ENCODE peak calls at places on chromosomes 1 and 21, in nine cellular contexts. One of them, this sample, is unnamed.

GRCh38 chr1:115463347-115463746 is 125.3 kb upstream of the NGF start:
- DNase-seq in stimulated activated naive B cell treated with anti-CD40 and anti-IgM and Interleukin-4, amounts not matched to agents 10 μg/mL and 1 μg/mL and 100 μg/mL, for 72 hours: no peak
- DNase-seq in skeletal muscle cell: no peak
- DNase-seq in A549: no peak
- DNase-seq in body of pancreas: peak; percentile 22
- DNase-seq in SK-MEL-5: no peak
- DNase-seq in activated CD4-positive, CD25-positive, alpha-beta regulatory T cell: no peak
- DNase-seq in foreskin keratinocyte: no peak
- DNase-seq in HTR-8/SVneo: no peak
- DNase-seq in this sample: peak; percentile 63

GRCh38 chr1:170010443-170010842 is 64.1 kb downstream of the KIFAP3 start:
- DNase-seq in body of pancreas: peak; percentile 38
- DNase-seq in skeletal muscle cell: peak; percentile 21
- DNase-seq in HTR-8/SVneo: no peak
- DNase-seq in stimulated activated naive B cell treated with anti-CD40 and anti-IgM and Interleukin-4, amounts not matched to agents 10 μg/mL and 1 μg/mL and 100 μg/mL, for 72 hours: no peak
- DNase-seq in foreskin keratinocyte: peak; percentile 20
- DNase-seq in A549: peak; percentile 54
- DNase-seq in activated CD4-positive, CD25-positive, alpha-beta regulatory T cell: no peak
- DNase-seq in SK-MEL-5: peak; percentile 77
- DNase-seq in this sample: peak; percentile 69

GRCh38 chr1:79005945-79006344 is 585 bp downstream of the ADGRL4 start:
- DNase-seq in activated CD4-positive, CD25-positive, alpha-beta regulatory T cell: no peak
- DNase-seq in foreskin keratinocyte: no peak
- DNase-seq in body of pancreas: no peak
- DNase-seq in stimulated activated naive B cell treated with anti-CD40 and anti-IgM and Interleukin-4, amounts not matched to agents 10 μg/mL and 1 μg/mL and 100 μg/mL, for 72 hours: no peak
- DNase-seq in skeletal muscle cell: no peak
- DNase-seq in A549: no peak
- DNase-seq in SK-MEL-5: no peak
- DNase-seq in HTR-8/SVneo: no peak
- DNase-seq in this sample: no peak

GRCh38 chr21:14452031-14452778 is 69.3 kb upstream of the HSPA13 start:
- DNase-seq in HTR-8/SVneo: no peak
- DNase-seq in SK-MEL-5: no peak
- DNase-seq in activated CD4-positive, CD25-positive, alpha-beta regulatory T cell: no peak
- DNase-seq in foreskin keratinocyte: no peak
- DNase-seq in skeletal muscle cell: no peak
- DNase-seq in body of pancreas: no peak
- DNase-seq in stimulated activated naive B cell treated with anti-CD40 and anti-IgM and Interleukin-4, amounts not matched to agents 10 μg/mL and 1 μg/mL and 100 μg/mL, for 72 hours: no peak
- DNase-seq in A549: no peak
- DNase-seq in this sample: no peak

GRCh38 chr1:244067893-244068292 is 16.8 kb downstream of the ZBTB18 start:
- DNase-seq in body of pancreas: peak; percentile 45
- DNase-seq in stimulated activated naive B cell treated with anti-CD40 and anti-IgM and Interleukin-4, amounts not matched to agents 10 μg/mL and 1 μg/mL and 100 μg/mL, for 72 hours: no peak
- DNase-seq in skeletal muscle cell: no peak
- DNase-seq in A549: no peak
- DNase-seq in activated CD4-positive, CD25-positive, alpha-beta regulatory T cell: no peak
- DNase-seq in HTR-8/SVneo: no peak
- DNase-seq in SK-MEL-5: no peak
- DNase-seq in foreskin keratinocyte: no peak
- DNase-seq in this sample: no peak

GRCh38 chr21:32131960-32132359 is 146.9 kb downstream of the MIS18A start:
- DNase-seq in HTR-8/SVneo: no peak
- DNase-seq in activated CD4-positive, CD25-positive, alpha-beta regulatory T cell: no peak
- DNase-seq in SK-MEL-5: peak; percentile 1
- DNase-seq in stimulated activated naive B cell treated with anti-CD40 and anti-IgM and Interleukin-4, amounts not matched to agents 10 μg/mL and 1 μg/mL and 100 μg/mL, for 72 hours: no peak
- DNase-seq in skeletal muscle cell: no peak
- DNase-seq in body of pancreas: no peak
- DNase-seq in A549: peak; percentile 47
- DNase-seq in foreskin keratinocyte: no peak
- DNase-seq in this sample: peak; percentile 34

GRCh38 chr1:32101233-32101681 is 6.6 kb upstream of the KPNA6 start:
- DNase-seq in A549: no peak
- DNase-seq in body of pancreas: no peak
- DNase-seq in HTR-8/SVneo: peak; percentile 71
- DNase-seq in skeletal muscle cell: no peak
- DNase-seq in stimulated activated naive B cell treated with anti-CD40 and anti-IgM and Interleukin-4, amounts not matched to agents 10 μg/mL and 1 μg/mL and 100 μg/mL, for 72 hours: no peak
- DNase-seq in SK-MEL-5: no peak
- DNase-seq in foreskin keratinocyte: peak; percentile 63
- DNase-seq in activated CD4-positive, CD25-positive, alpha-beta regulatory T cell: no peak
- DNase-seq in this sample: peak; percentile 73

GRCh38 chr1:19344372-19344810 is 32.3 kb downstream of the SLC66A1 start:
- DNase-seq in activated CD4-positive, CD25-positive, alpha-beta regulatory T cell: peak; percentile 11
- DNase-seq in A549: peak; percentile 44
- DNase-seq in SK-MEL-5: peak; percentile 50
- DNase-seq in stimulated activated naive B cell treated with anti-CD40 and anti-IgM and Interleukin-4, amounts not matched to agents 10 μg/mL and 1 μg/mL and 100 μg/mL, for 72 hours: no peak
- DNase-seq in HTR-8/SVneo: peak; percentile 40
- DNase-seq in foreskin keratinocyte: no peak
- DNase-seq in skeletal muscle cell: no peak
- DNase-seq in body of pancreas: peak; percentile 54
- DNase-seq in this sample: peak; percentile 50